ENCODE peak calls at places on chromosomes 3 and 15, in six cellular contexts. One of them, this sample, is unnamed.

GRCh38 chr15:99536422-99537033 is 29.3 kb upstream of the MEF2A start:
- DNase-seq in CD4-positive, alpha-beta T cell: no peak
- DNase-seq in left ventricle myocardium inferior: no peak
- DNase-seq in epithelial cell of esophagus: peak; percentile 45
- DNase-seq in psoas muscle: no peak
- DNase-seq in brain microvascular endothelial cell: peak; percentile 83
- DNase-seq in this sample: peak; percentile 79

GRCh38 chr15:65460948-65461347 is 38.2 kb upstream of the IGDCC4 start:
- DNase-seq in CD4-positive, alpha-beta T cell: no peak
- DNase-seq in left ventricle myocardium inferior: no peak
- DNase-seq in epithelial cell of esophagus: peak; percentile 21
- DNase-seq in psoas muscle: no peak
- DNase-seq in brain microvascular endothelial cell: peak; percentile 30
- DNase-seq in this sample: no peak

GRCh38 chr3:138781012-138781470 is 53.7 kb downstream of the PIK3CB start:
- DNase-seq in CD4-positive, alpha-beta T cell: peak; percentile 44
- DNase-seq in left ventricle myocardium inferior: no peak
- DNase-seq in epithelial cell of esophagus: no peak
- DNase-seq in psoas muscle: no peak
- DNase-seq in brain microvascular endothelial cell: no peak
- DNase-seq in this sample: no peak

GRCh38 chr3:9955067-9955502 is 2.9 kb upstream of the PRRT3 start:
- DNase-seq in CD4-positive, alpha-beta T cell: no peak
- DNase-seq in left ventricle myocardium inferior: no peak
- DNase-seq in epithelial cell of esophagus: no peak
- DNase-seq in psoas muscle: no peak
- DNase-seq in brain microvascular endothelial cell: no peak
- DNase-seq in this sample: no peak

GRCh38 chr3:57949779-57950618 is 58.2 kb upstream of the FLNB start:
- DNase-seq in CD4-positive, alpha-beta T cell: no peak
- DNase-seq in left ventricle myocardium inferior: peak; percentile 36
- DNase-seq in epithelial cell of esophagus: peak; percentile 74
- DNase-seq in psoas muscle: peak; percentile 67
- DNase-seq in brain microvascular endothelial cell: no peak
- DNase-seq in this sample: peak; percentile 83

GRCh38 chr3:2770451-2770850 is 339.7 kb downstream of the IL5RA start:
- DNase-seq in CD4-positive, alpha-beta T cell: no peak
- DNase-seq in left ventricle myocardium inferior: no peak
- DNase-seq in epithelial cell of esophagus: no peak
- DNase-seq in psoas muscle: no peak
- DNase-seq in brain microvascular endothelial cell: no peak
- DNase-seq in this sample: no peak

GRCh38 chr15:83158393-83158792 is 49.2 kb downstream of the HDGFL3 start:
- DNase-seq in CD4-positive, alpha-beta T cell: no peak
- DNase-seq in left ventricle myocardium inferior: no peak
- DNase-seq in epithelial cell of esophagus: peak; percentile 49
- DNase-seq in psoas muscle: no peak
- DNase-seq in brain microvascular endothelial cell: no peak
- DNase-seq in this sample: peak; percentile 34

GRCh38 chr3:96347289-96347688 is 467.1 kb upstream of the EPHA6 start:
- DNase-seq in CD4-positive, alpha-beta T cell: no peak
- DNase-seq in left ventricle myocardium inferior: no peak
- DNase-seq in epithelial cell of esophagus: no peak
- DNase-seq in psoas muscle: no peak
- DNase-seq in brain microvascular endothelial cell: no peak
- DNase-seq in this sample: no peak

GRCh38 chr3:185362850-185363661 is at the start of gene MAP3K13:
- DNase-seq in CD4-positive, alpha-beta T cell: no peak
- DNase-seq in left ventricle myocardium inferior: peak; percentile 68
- DNase-seq in epithelial cell of esophagus: peak; percentile 96
- DNase-seq in psoas muscle: peak; percentile 81
- DNase-seq in brain microvascular endothelial cell: peak; percentile 97
- DNase-seq in this sample: peak; percentile 94

GRCh38 chr15:35784745-35785144 is 238.8 kb upstream of the DPH6 start:
- DNase-seq in CD4-positive, alpha-beta T cell: no peak
- DNase-seq in left ventricle myocardium inferior: no peak
- DNase-seq in epithelial cell of esophagus: no peak
- DNase-seq in psoas muscle: no peak
- DNase-seq in brain microvascular endothelial cell: no peak
- DNase-seq in this sample: no peak

GRCh38 chr3:172204716-172205115 is 165.3 kb downstream of the FNDC3B start:
- DNase-seq in CD4-positive, alpha-beta T cell: no peak
- DNase-seq in left ventricle myocardium inferior: no peak
- DNase-seq in epithelial cell of esophagus: no peak
- DNase-seq in psoas muscle: no peak
- DNase-seq in brain microvascular endothelial cell: no peak
- DNase-seq in this sample: no peak
- TF ChIP-seq CTCF in CD4-positive, alpha-beta T cell: no peak
- TF ChIP-seq CTCF in left ventricle myocardium inferior: no peak
- TF ChIP-seq CTCF in epithelial cell of esophagus: no peak
- TF ChIP-seq CTCF in psoas muscle: no peak
- TF ChIP-seq CTCF in brain microvascular endothelial cell: no peak
- TF ChIP-seq CTCF in this sample: no peak

DNA sequence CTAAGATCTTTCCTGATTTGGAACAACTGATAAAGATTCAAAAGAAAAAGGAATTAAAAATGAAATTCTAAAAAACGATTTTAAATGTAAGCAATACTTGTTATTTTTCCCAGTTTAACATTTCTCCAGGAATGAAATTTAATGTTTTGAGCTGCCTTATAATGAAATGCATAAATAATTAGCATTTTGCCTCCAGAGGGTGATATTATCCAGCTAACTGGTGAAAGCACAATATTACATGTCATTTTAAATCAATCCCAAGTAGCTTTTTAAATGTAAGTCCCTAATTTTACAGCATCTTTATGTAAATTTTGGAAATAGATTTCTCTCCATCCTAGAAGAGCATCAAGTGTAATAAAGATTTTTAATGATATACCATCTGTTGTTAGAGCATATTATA is 139.1 kb upstream of the P2RY1 start:
- DNase-seq in CD4-positive, alpha-beta T cell: no peak
- DNase-seq in left ventricle myocardium inferior: no peak
- DNase-seq in epithelial cell of esophagus: no peak
- DNase-seq in psoas muscle: no peak
- DNase-seq in brain microvascular endothelial cell: no peak
- DNase-seq in this sample: no peak
- TF ChIP-seq CTCF in CD4-positive, alpha-beta T cell: no peak
- TF ChIP-seq CTCF in left ventricle myocardium inferior: no peak
- TF ChIP-seq CTCF in epithelial cell of esophagus: no peak
- TF ChIP-seq CTCF in psoas muscle: no peak
- TF ChIP-seq CTCF in brain microvascular endothelial cell: no peak
- TF ChIP-seq CTCF in this sample: no peak

DNA sequence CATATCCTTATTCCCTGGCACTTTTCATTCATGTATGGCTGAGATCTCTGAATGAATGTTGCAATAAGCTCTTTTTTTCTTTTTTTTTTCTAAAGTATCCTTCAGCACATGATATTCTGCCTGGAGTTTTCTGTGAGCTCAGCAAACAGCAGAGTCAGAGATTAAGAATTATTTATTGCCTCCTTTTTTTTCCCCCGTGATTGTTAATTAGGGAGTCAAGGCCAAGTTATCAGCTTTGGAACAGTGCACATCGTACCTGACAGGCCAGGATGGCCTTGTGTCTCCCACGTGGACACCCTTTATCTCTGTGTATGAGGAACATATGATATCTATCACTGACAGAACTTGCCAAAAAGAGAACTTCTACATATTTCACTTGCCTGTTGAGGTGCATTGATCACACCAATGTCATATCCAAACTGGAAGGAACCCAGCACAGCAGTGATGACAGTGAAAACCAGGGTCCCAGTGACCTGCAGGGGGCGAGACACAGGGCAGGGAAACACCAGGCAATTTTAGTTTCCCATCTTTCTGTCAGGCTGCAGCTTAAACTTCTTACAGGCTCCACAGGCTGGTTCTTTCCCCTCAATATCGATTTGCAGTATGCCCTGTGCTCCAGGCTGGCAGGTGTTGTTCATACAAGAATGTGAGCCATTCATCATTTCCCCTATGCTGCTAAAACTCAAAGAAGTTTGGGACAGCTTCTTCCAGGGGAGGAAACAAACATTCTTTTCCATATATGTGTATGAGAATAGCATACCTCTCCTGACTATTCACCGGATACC is 8.2 kb downstream of the SLC2A2 start:
- DNase-seq in CD4-positive, alpha-beta T cell: no peak
- DNase-seq in left ventricle myocardium inferior: no peak
- DNase-seq in epithelial cell of esophagus: no peak
- DNase-seq in psoas muscle: no peak
- DNase-seq in brain microvascular endothelial cell: no peak
- DNase-seq in this sample: no peak
- TF ChIP-seq CTCF in CD4-positive, alpha-beta T cell: no peak
- TF ChIP-seq CTCF in left ventricle myocardium inferior: peak; percentile 10
- TF ChIP-seq CTCF in epithelial cell of esophagus: no peak
- TF ChIP-seq CTCF in psoas muscle: no peak
- TF ChIP-seq CTCF in brain microvascular endothelial cell: peak; percentile 57
- TF ChIP-seq CTCF in this sample: no peak

GRCh38 chr3:195755391-195755790 is 34.6 kb downstream of the MUC20 start:
- DNase-seq in CD4-positive, alpha-beta T cell: no peak
- DNase-seq in left ventricle myocardium inferior: no peak
- DNase-seq in epithelial cell of esophagus: no peak
- DNase-seq in psoas muscle: no peak
- DNase-seq in brain microvascular endothelial cell: no peak
- DNase-seq in this sample: no peak

GRCh38 chr3:195757827-195758226 is 37.0 kb downstream of the MUC20 start:
- DNase-seq in CD4-positive, alpha-beta T cell: no peak
- DNase-seq in left ventricle myocardium inferior: no peak
- DNase-seq in epithelial cell of esophagus: no peak
- DNase-seq in psoas muscle: no peak
- DNase-seq in brain microvascular endothelial cell: no peak
- DNase-seq in this sample: no peak

GRCh38 chr3:195758721-195759353 is 38.1 kb downstream of the MUC20 start:
- DNase-seq in CD4-positive, alpha-beta T cell: no peak
- DNase-seq in left ventricle myocardium inferior: no peak
- DNase-seq in epithelial cell of esophagus: no peak
- DNase-seq in psoas muscle: peak; percentile 53
- DNase-seq in brain microvascular endothelial cell: no peak
- DNase-seq in this sample: no peak

GRCh38 chr3:195756935-195757302 is 36.1 kb downstream of the MUC20 start:
- DNase-seq in CD4-positive, alpha-beta T cell: no peak
- DNase-seq in left ventricle myocardium inferior: no peak
- DNase-seq in epithelial cell of esophagus: peak; percentile 6
- DNase-seq in psoas muscle: no peak
- DNase-seq in brain microvascular endothelial cell: no peak
- DNase-seq in this sample: peak; percentile 9

GRCh38 chr3:195757371-195757770 is 36.6 kb downstream of the MUC20 start:
- DNase-seq in CD4-positive, alpha-beta T cell: no peak
- DNase-seq in left ventricle myocardium inferior: no peak
- DNase-seq in epithelial cell of esophagus: no peak
- DNase-seq in psoas muscle: no peak
- DNase-seq in brain microvascular endothelial cell: no peak
- DNase-seq in this sample: no peak
- TF ChIP-seq CTCF in CD4-positive, alpha-beta T cell: no peak
- TF ChIP-seq CTCF in left ventricle myocardium inferior: no peak
- TF ChIP-seq CTCF in epithelial cell of esophagus: no peak
- TF ChIP-seq CTCF in psoas muscle: no peak
- TF ChIP-seq CTCF in brain microvascular endothelial cell: no peak
- TF ChIP-seq CTCF in this sample: no peak

DNA sequence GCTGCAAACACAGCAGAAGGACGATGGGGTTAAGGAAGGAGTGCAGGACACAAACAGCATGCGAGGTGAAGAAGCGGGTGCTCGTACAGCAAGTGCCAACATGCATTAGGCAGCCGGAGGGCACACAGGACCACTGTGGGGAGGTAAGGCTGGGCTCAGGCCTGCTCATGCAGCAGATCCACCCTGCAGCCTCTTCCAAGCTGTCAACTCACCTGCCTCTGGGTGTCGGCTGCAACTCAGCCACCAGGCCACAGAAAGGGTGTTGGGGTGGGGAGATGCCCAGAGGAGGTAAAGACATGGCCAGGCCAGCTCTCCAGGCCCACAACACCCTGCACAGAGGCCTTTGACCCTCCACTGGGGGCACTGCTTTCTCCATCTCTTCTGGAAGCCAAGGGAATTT is 44.2 kb downstream of the TGM4 start:
- DNase-seq in CD4-positive, alpha-beta T cell: no peak
- DNase-seq in left ventricle myocardium inferior: no peak
- DNase-seq in epithelial cell of esophagus: no peak
- DNase-seq in psoas muscle: no peak
- DNase-seq in brain microvascular endothelial cell: no peak
- DNase-seq in this sample: no peak
- TF ChIP-seq CTCF in CD4-positive, alpha-beta T cell: no peak
- TF ChIP-seq CTCF in left ventricle myocardium inferior: no peak
- TF ChIP-seq CTCF in epithelial cell of esophagus: no peak
- TF ChIP-seq CTCF in psoas muscle: no peak
- TF ChIP-seq CTCF in brain microvascular endothelial cell: no peak
- TF ChIP-seq CTCF in this sample: no peak

DNA sequence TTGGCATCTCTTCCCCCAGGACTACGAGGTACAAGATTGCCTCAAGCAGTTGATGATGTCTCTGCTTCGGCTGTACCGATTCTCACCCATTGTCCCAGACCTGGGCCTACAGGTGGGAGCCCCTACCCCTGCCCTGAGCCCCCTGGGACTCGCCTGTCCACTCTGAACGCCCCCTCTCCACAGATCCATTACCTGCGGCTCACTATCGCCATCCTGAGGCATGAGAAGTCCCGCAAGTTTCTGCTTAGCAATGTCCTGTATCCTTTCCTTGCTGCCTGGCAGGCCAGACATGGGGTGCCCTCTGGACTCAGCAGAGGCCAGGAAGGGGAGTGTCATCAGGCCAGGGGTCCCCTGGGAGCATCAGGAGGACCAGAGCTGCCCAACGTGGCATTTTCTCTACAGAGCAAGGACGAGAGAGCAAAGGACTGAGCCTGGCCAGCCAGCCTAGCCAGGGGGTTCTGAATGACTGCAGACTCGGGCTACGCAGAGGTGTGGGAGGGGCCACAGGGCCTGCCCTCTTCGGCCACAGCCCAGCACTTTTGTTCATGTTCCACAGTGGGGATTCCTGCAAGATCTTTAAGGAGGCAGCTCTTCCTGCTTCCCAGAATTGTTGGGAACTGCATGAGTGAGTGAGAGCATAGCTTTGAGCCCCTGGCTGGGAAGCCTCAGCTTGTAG is 11.2 kb downstream of the RNF123 start:
- DNase-seq in CD4-positive, alpha-beta T cell: no peak
- DNase-seq in left ventricle myocardium inferior: no peak
- DNase-seq in epithelial cell of esophagus: no peak
- DNase-seq in psoas muscle: no peak
- DNase-seq in brain microvascular endothelial cell: no peak
- DNase-seq in this sample: no peak
- TF ChIP-seq CTCF in CD4-positive, alpha-beta T cell: no peak
- TF ChIP-seq CTCF in left ventricle myocardium inferior: no peak
- TF ChIP-seq CTCF in epithelial cell of esophagus: peak; percentile 7
- TF ChIP-seq CTCF in psoas muscle: no peak
- TF ChIP-seq CTCF in brain microvascular endothelial cell: peak; percentile 45
- TF ChIP-seq CTCF in this sample: peak; percentile 13

DNA sequence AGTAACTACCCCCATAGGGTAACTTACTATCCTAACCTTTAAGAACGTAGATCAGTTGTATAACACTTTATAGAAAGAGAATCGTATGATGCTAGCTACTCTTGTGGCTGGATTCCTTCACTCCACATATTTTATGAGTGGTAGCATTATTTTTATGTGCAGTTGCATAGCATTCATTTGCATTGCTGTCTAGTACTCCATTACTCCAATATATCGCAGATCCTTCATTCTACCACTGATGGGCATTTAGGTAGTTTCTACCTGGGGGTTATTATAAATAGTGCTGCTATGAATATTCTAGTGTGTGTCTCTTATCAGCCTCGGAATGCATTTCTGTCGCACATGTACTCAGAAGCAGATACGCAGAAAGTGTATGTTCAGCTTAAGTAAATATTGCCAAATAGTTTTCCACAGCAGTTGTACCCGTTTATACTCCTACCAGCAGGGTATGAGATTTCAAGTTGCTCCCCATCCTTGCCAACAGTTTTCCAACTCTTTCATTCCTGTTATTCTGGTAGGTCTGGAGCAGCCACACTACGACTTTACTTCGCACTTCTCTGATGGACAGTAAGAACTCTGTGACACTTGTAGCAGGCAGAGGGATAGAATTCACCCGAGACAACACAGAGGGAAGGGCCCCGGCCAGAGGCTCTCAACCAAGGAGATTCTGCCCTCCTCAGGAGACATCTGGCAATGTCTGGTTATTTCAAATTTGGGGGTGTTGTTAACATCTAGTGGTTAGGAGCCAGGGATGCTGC is 9.8 kb upstream of the VGLL4 start:
- DNase-seq in CD4-positive, alpha-beta T cell: no peak
- DNase-seq in left ventricle myocardium inferior: no peak
- DNase-seq in epithelial cell of esophagus: no peak
- DNase-seq in psoas muscle: no peak
- DNase-seq in brain microvascular endothelial cell: no peak
- DNase-seq in this sample: no peak
- TF ChIP-seq CTCF in CD4-positive, alpha-beta T cell: no peak
- TF ChIP-seq CTCF in left ventricle myocardium inferior: no peak
- TF ChIP-seq CTCF in epithelial cell of esophagus: peak; percentile 17
- TF ChIP-seq CTCF in psoas muscle: peak; percentile 24
- TF ChIP-seq CTCF in brain microvascular endothelial cell: peak; percentile 15
- TF ChIP-seq CTCF in this sample: no peak

This sample was measured in MCF 10A.